ENCODE peak calls at places on chromosomes 4 and X, in five cellular contexts. X, G, N, J and L are unnamed samples.

GRCh38 chr4:48752726-48753125 is 27.4 kb downstream of the FRYL start:
- DNase-seq in X (peak), G (no peak), N (no peak), J (no peak), L (no peak)

GRCh38 chr4:77358315-77358928 is 201.4 kb downstream of the CCNG2 start:
- DNase-seq in X (peak), G (no peak), N (no peak), J (no peak), L (no peak)

GRCh38 chr4:2832981-2833670 is 10.5 kb upstream of the ADD1 start:
- DNase-seq in X (no peak), G (no peak), N (peak), J (no peak), L (no peak)

GRCh38 chrX:46589977-46590723 is 16.6 kb downstream of the CHST7 start:
- DNase-seq in X (no peak), G (no peak), N (no peak), J (no peak), L (no peak)

GRCh38 chrX:66232296-66232695 is 68.2 kb downstream of the HEPH start:
- DNase-seq in X (no peak), G (no peak), N (no peak), J (no peak), L (no peak)

GRCh38 chr4:69907151-69907550 is 23.7 kb upstream of the CSN1S1 start:
- DNase-seq in X (no peak), G (no peak), N (no peak), J (no peak), L (no peak)

GRCh38 chrX:69616520-69617203 is 749 bp downstream of the EDA start:
- DNase-seq in X (peak), G (no peak), N (peak), J (peak), L (peak)

GRCh38 chr4:76459291-76459723 is 24.3 kb downstream of the SHROOM3 start:
- DNase-seq in X (peak), G (no peak), N (no peak), J (no peak), L (no peak)

GRCh38 chr4:151114338-151114737 is 14.9 kb downstream of the RPS3A start:
- DNase-seq in X (no peak), G (no peak), N (no peak), J (no peak), L (no peak)

GRCh38 chr4:1109332-1109731 is 4.0 kb downstream of the RNF212 start:
- DNase-seq in X (no peak), G (no peak), N (no peak), J (no peak), L (no peak)

GRCh38 chr4:147958057-147958456 is 226.2 kb downstream of the ARHGAP10 start:
- DNase-seq in X (no peak), G (no peak), N (no peak), J (no peak), L (no peak)

GRCh38 chrX:39414290-39414847 is 613.1 kb downstream of the MID1IP1 start:
- DNase-seq in X (no peak), G (no peak), N (no peak), J (no peak), L (no peak)

GRCh38 chr4:124178449-124179021 is 534.0 kb downstream of the ANKRD50 start:
- DNase-seq in X (no peak), G (no peak), N (no peak), J (no peak), L (no peak)

GRCh38 chr4:18050448-18050847 is 28.9 kb upstream of the LCORL start:
- DNase-seq in X (no peak), G (no peak), N (no peak), J (no peak), L (no peak)

GRCh38 chr4:186190456-186191265 is 706 bp upstream of the CYP4V2 start:
- DNase-seq in X (peak), G (no peak), N (peak), J (no peak), L (peak)

GRCh38 chr4:77695769-77696168 is 90.1 kb downstream of the CXCL13 start:
- DNase-seq in X (no peak), G (no peak), N (no peak), J (no peak), L (no peak)

GRCh38 chr4:77446611-77447010 is 159.0 kb upstream of the CXCL13 start:
- DNase-seq in X (no peak), G (no peak), N (no peak), J (no peak), L (no peak)

GRCh38 chrX:148049441-148049840 is 68.3 kb downstream of the FMR1NB start:
- DNase-seq in X (peak), G (no peak), N (no peak), J (no peak), L (no peak)

GRCh38 chrX:2484721-2485459 is 15.9 kb downstream of the DHRSX start:
- DNase-seq in X (peak), G (no peak), N (no peak), J (no peak), L (no peak)

GRCh38 chr4:86359944-86360478 is at the start of gene MAPK10:
- DNase-seq in X (peak), G (peak), N (no peak), J (no peak), L (peak)

GRCh38 chrX:12441376-12442128 is 303.3 kb downstream of the FRMPD4 start:
- DNase-seq in X (no peak), G (no peak), N (no peak), J (no peak), L (no peak)

GRCh38 chrX:65203545-65203944 is 227.3 kb upstream of the ZC4H2 start:
- DNase-seq in X (no peak), G (no peak), N (no peak), J (no peak), L (no peak)

GRCh38 chr4:89438102-89438831 is 130.7 kb upstream of the GPRIN3 start:
- DNase-seq in X (peak), G (peak), N (peak), J (no peak), L (peak)

GRCh38 chr4:16236402-16237023 is 10.2 kb upstream of the TAPT1 start:
- DNase-seq in X (no peak), G (no peak), N (no peak), J (no peak), L (no peak)
- H3K27ac ChIP-seq in X (no peak), G (no peak), N (no peak), J (no peak), L (no peak)

GRCh38 chrX:48972214-48973164 is 845 bp upstream of the KCND1 start:
- DNase-seq in X (peak), G (peak), N (peak), J (no peak), L (peak)
- TF ChIP-seq CTCF in X (peak), G (no peak), N (peak), J (no peak), L (peak)

GRCh38 chr4:126777649-126778048 is 855.1 kb upstream of the INTU start:
- DNase-seq in X (no peak), G (no peak), N (no peak), J (no peak), L (no peak)
- H3K27ac ChIP-seq in X (no peak), G (no peak), N (no peak), J (no peak), L (no peak)

GRCh38 chr4:140291259-140291658 is 82.2 kb upstream of the SCOC start:
- DNase-seq in X (no peak), G (no peak), N (no peak), J (no peak), L (no peak)
- TF ChIP-seq CTCF in X (no peak), G (no peak), N (no peak), J (no peak), L (no peak)

GRCh38 chrX:9995855-9996339 is 28.7 kb downstream of the CLDN34 start:
- DNase-seq in X (peak), G (peak), N (peak), J (peak), L (peak)
- H3K27ac ChIP-seq in X (no peak), G (no peak), N (no peak), J (no peak), L (no peak)

GRCh38 chr4:129220254-129220653 is 124.3 kb downstream of the C4orf33 start:
- DNase-seq in X (no peak), G (no peak), N (no peak), J (no peak), L (no peak)
- TF ChIP-seq CTCF in X (no peak), G (no peak), N (no peak), J (no peak), L (no peak)

GRCh38 chrX:75071334-75071733 is 84.7 kb downstream of the ABCB7 start:
- DNase-seq in X (no peak), G (no peak), N (no peak), J (no peak), L (no peak)

DNA sequence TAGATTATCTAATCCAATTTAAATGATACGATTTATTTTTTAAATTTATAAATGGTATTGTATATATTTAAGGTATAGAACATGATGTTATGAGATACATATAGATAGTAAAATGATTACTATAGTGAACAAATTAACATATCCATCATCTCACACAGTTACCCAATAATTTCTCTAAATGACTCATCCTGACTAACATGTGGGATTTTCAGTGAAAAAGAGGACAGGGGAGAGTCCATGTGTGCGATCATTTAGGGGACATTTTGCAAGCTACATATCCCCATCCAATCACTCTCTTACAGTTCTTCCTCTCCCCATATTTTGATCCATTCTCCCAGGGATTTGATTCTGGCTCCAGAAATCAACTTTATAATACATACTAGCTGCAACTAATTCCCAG is 88.2 kb downstream of the ABCB7 start:
- DNase-seq in X (no peak), G (no peak), N (no peak), J (no peak), L (no peak)
- H3K27ac ChIP-seq in X (no peak), G (no peak), N (no peak), J (no peak), L (no peak)

GRCh38 chrX:104309169-104309568 is 54.4 kb upstream of the ESX1 start:
- DNase-seq in X (peak), G (no peak), N (no peak), J (no peak), L (no peak)
- TF ChIP-seq CTCF in X (peak), G (no peak), N (peak), J (no peak), L (no peak)